ENCODE peak calls at places on chromosomes 1 and 21, in five cellular contexts. One of them, this sample, is unnamed.

GRCh38 chr1:111570781-111571181 is 48.8 kb upstream of the RAP1A start:
- DNase-seq in effector CD8-positive, alpha-beta T cell: no peak
- DNase-seq in AG20443: no peak
- DNase-seq in kidney glomerular epithelial cell: peak; percentile 43
- DNase-seq in lung microvascular endothelial cell: peak; percentile 45
- DNase-seq in this sample: no peak

GRCh38 chr1:167713330-167714081 is 8.3 kb upstream of the MPZL1 start:
- DNase-seq in AG20443: no peak
- DNase-seq in effector CD8-positive, alpha-beta T cell: no peak
- DNase-seq in kidney glomerular epithelial cell: no peak
- DNase-seq in lung microvascular endothelial cell: peak; percentile 13
- DNase-seq in this sample: no peak

GRCh38 chr1:22702255-22702654 is 8.4 kb upstream of the EPHB2 start:
- DNase-seq in effector CD8-positive, alpha-beta T cell: no peak
- DNase-seq in AG20443: no peak
- DNase-seq in lung microvascular endothelial cell: no peak
- DNase-seq in kidney glomerular epithelial cell: no peak
- DNase-seq in this sample: no peak

GRCh38 chr21:35256468-35256988 is 207.4 kb upstream of the RUNX1 start:
- DNase-seq in lung microvascular endothelial cell: peak; percentile 83
- DNase-seq in kidney glomerular epithelial cell: peak; percentile 93
- DNase-seq in effector CD8-positive, alpha-beta T cell: no peak
- DNase-seq in AG20443: peak; percentile 80
- DNase-seq in this sample: peak; percentile 91

GRCh38 chr21:29654855-29655254 is 284.9 kb downstream of the GRIK1 start:
- DNase-seq in lung microvascular endothelial cell: peak; percentile 85
- DNase-seq in AG20443: no peak
- DNase-seq in kidney glomerular epithelial cell: no peak
- DNase-seq in effector CD8-positive, alpha-beta T cell: no peak
- DNase-seq in this sample: no peak

GRCh38 chr1:8871539-8871935 is 6.9 kb downstream of the ENO1 start:
- DNase-seq in effector CD8-positive, alpha-beta T cell: no peak
- DNase-seq in kidney glomerular epithelial cell: no peak
- DNase-seq in lung microvascular endothelial cell: peak; percentile 39
- DNase-seq in AG20443: no peak
- DNase-seq in this sample: no peak

GRCh38 chr1:21126324-21126723 is 50.4 kb downstream of the EIF4G3 start:
- DNase-seq in effector CD8-positive, alpha-beta T cell: no peak
- DNase-seq in AG20443: no peak
- DNase-seq in kidney glomerular epithelial cell: no peak
- DNase-seq in lung microvascular endothelial cell: no peak
- DNase-seq in this sample: no peak

GRCh38 chr1:107575226-107575625 is 389.8 kb downstream of the VAV3 start:
- DNase-seq in kidney glomerular epithelial cell: no peak
- DNase-seq in lung microvascular endothelial cell: no peak
- DNase-seq in AG20443: no peak
- DNase-seq in effector CD8-positive, alpha-beta T cell: no peak
- DNase-seq in this sample: no peak

GRCh38 chr1:224435999-224436398 is 1.4 kb upstream of the WDR26 start:
- DNase-seq in effector CD8-positive, alpha-beta T cell: no peak
- DNase-seq in kidney glomerular epithelial cell: no peak
- DNase-seq in AG20443: no peak
- DNase-seq in lung microvascular endothelial cell: no peak
- DNase-seq in this sample: no peak

GRCh38 chr21:31780944-31781343 is 49.0 kb upstream of the SCAF4 start:
- DNase-seq in AG20443: no peak
- DNase-seq in kidney glomerular epithelial cell: no peak
- DNase-seq in effector CD8-positive, alpha-beta T cell: no peak
- DNase-seq in lung microvascular endothelial cell: no peak
- DNase-seq in this sample: no peak

GRCh38 chr1:173475564-173476196 is 1.5 kb upstream of the PRDX6 start:
- DNase-seq in lung microvascular endothelial cell: peak; percentile 23
- DNase-seq in effector CD8-positive, alpha-beta T cell: no peak
- DNase-seq in kidney glomerular epithelial cell: no peak
- DNase-seq in AG20443: peak; percentile 49
- DNase-seq in this sample: peak; percentile 40

GRCh38 chr1:33298623-33299277 is 22.1 kb downstream of the A3GALT2 start:
- DNase-seq in kidney glomerular epithelial cell: peak; percentile 17
- DNase-seq in AG20443: peak; percentile 89
- DNase-seq in effector CD8-positive, alpha-beta T cell: no peak
- DNase-seq in lung microvascular endothelial cell: peak; percentile 76
- DNase-seq in this sample: peak; percentile 51

GRCh38 chr1:231557898-231558710 is 29.6 kb downstream of the TSNAX start:
- DNase-seq in kidney glomerular epithelial cell: no peak
- DNase-seq in AG20443: peak; percentile 7
- DNase-seq in lung microvascular endothelial cell: no peak
- DNase-seq in effector CD8-positive, alpha-beta T cell: no peak
- DNase-seq in this sample: no peak

GRCh38 chr21:37244506-37245083 is 22.5 kb downstream of the VPS26C start:
- DNase-seq in effector CD8-positive, alpha-beta T cell: no peak
- DNase-seq in AG20443: no peak
- DNase-seq in lung microvascular endothelial cell: no peak
- DNase-seq in kidney glomerular epithelial cell: no peak
- DNase-seq in this sample: no peak

This sample was measured in SJSA1.